ENCODE peak calls at places on chromosomes 13 and 19, in nine cellular contexts. A, S, T, R, H, V, I, M and W are unnamed samples.

GRCh38 chr19:35816262-35816661 is 3.6 kb upstream of the PRODH2 start:
- DNase-seq in A (no peak), S (no peak), T (no peak), R (no peak), H (no peak), V (no peak), I (no peak), M (no peak), W (no peak)

GRCh38 chr13:99977334-99977911 is 4.2 kb upstream of the ZIC2 start:
- DNase-seq in A (no peak), S (no peak), T (no peak), R (no peak), H (no peak), V (no peak), I (no peak), M (no peak), W (no peak)

GRCh38 chr13:112444001-112444311 is 67.8 kb downstream of the SPACA7 start:
- DNase-seq in A (no peak), S (peak), T (no peak), R (peak), H (no peak), V (no peak), I (no peak), M (peak), W (no peak)

GRCh38 chr13:112103971-112104872 is 37.3 kb downstream of the SOX1 start:
- DNase-seq in A (no peak), S (no peak), T (no peak), R (no peak), H (no peak), V (no peak), I (no peak), M (no peak), W (no peak)

GRCh38 chr13:25752957-25753540 is 298.8 kb downstream of the SHISA2 start:
- DNase-seq in A (no peak), S (peak), T (peak), R (peak), H (peak), V (no peak), I (no peak), M (peak), W (no peak)

GRCh38 chr13:59064042-59064441 is 1099.7 kb downstream of the DIAPH3 start:
- DNase-seq in A (no peak), S (no peak), T (no peak), R (no peak), H (no peak), V (no peak), I (no peak), M (no peak), W (no peak)

GRCh38 chr19:439167-439900 is 21.5 kb downstream of the SHC2 start:
- DNase-seq in A (no peak), S (no peak), T (no peak), R (no peak), H (no peak), V (no peak), I (no peak), M (no peak), W (no peak)

GRCh38 chr13:110403315-110403714 is 96.2 kb downstream of the COL4A2 start:
- DNase-seq in A (no peak), S (no peak), T (peak), R (no peak), H (no peak), V (no peak), I (no peak), M (no peak), W (no peak)

GRCh38 chr13:78875792-78876580 is 217.0 kb upstream of the OBI1 start:
- DNase-seq in A (no peak), S (no peak), T (no peak), R (no peak), H (no peak), V (no peak), I (no peak), M (peak), W (peak)

GRCh38 chr13:19305434-19305833 is 123.8 kb upstream of the TUBA3C start:
- DNase-seq in A (no peak), S (no peak), T (no peak), R (no peak), H (no peak), V (no peak), I (no peak), M (no peak), W (no peak)

GRCh38 chr19:17687857-17688784 is at the start of gene UNC13A:
- DNase-seq in A (peak), S (no peak), T (no peak), R (peak), H (no peak), V (no peak), I (no peak), M (no peak), W (peak)

GRCh38 chr19:33703438-33703750 is 81.6 kb downstream of the CHST8 start:
- DNase-seq in A (peak), S (no peak), T (no peak), R (no peak), H (no peak), V (no peak), I (no peak), M (no peak), W (no peak)

GRCh38 chr19:40974633-40975037 is 16.4 kb upstream of the CYP2B6 start:
- DNase-seq in A (peak), S (peak), T (peak), R (peak), H (peak), V (peak), I (peak), M (peak), W (peak)

GRCh38 chr19:42270346-42271044 is 1.4 kb downstream of the CIC start:
- DNase-seq in A (peak), S (peak), T (no peak), R (no peak), H (peak), V (peak), I (peak), M (peak), W (peak)

GRCh38 chr19:46880440-46880839 is 19.6 kb downstream of the ARHGAP35 start:
- DNase-seq in A (no peak), S (no peak), T (no peak), R (no peak), H (no peak), V (no peak), I (no peak), M (no peak), W (no peak)
- H3K27ac ChIP-seq in A (no peak), S (no peak), T (no peak), R (no peak), H (no peak), V (no peak), I (no peak), M (no peak), W (no peak)

GRCh38 chr19:55442372-55443044 is 592 bp downstream of the SHISA7 start:
- DNase-seq in A (no peak), S (no peak), T (no peak), R (no peak), H (no peak), V (no peak), I (no peak), M (no peak), W (no peak)
- H3K27ac ChIP-seq in A (no peak), S (no peak), T (no peak), R (no peak), H (no peak), V (no peak), I (no peak), M (no peak), W (no peak)

GRCh38 chr19:44740351-44740824 is 8.1 kb upstream of the BCL3 start:
- DNase-seq in A (no peak), S (no peak), T (no peak), R (no peak), H (no peak), V (no peak), I (no peak), M (no peak), W (no peak)
- H3K27ac ChIP-seq in A (no peak), S (no peak), T (no peak), R (no peak), H (peak), V (no peak), I (peak), M (peak), W (no peak)

DNA sequence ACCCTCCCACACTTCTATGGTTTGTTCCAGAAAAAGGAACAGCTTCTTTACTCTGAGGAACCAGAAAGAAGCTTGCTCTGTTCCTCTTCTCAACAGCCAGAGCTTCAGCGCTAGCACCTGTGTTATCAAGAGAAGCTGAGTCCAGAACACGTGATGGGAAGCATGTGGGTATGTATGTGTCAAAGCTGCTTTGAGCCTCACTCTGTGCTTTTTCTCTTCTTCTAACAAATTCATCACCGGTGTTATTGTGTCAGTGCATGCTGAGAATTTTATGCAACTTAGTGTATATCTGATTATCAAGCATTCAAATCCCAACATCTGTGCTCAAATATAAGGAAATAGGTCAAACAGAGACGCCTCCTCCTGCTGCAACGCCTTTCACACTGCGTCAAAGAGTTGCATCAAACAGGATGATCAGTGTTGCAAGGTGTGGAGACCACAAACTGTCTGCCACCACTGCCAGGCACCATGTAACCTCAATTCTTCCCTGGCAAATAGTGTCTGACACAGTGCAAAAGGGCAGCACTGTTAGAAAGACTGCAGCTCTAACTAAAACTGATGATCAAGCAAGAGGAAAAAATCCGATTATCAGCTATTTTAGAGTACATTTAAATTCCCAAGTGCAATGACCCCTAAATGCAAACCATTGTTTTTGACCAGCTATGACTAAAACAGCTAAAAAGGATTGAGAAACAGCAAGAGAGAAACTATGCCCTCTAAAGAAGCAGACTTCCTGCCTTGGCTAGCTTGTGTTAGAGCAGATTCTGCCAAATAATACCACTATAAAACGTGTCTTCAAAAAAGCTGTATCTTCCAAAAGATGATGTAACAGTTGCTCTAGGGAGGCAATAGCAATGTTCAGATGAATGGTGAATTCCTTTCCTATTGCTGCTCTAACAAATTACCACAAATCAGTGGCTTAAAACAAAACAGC is 84.1 kb downstream of the LRRC63 start:
- DNase-seq in A (peak), S (no peak), T (peak), R (peak), H (no peak), V (peak), I (peak), M (peak), W (peak)
- H3K27ac ChIP-seq in A (peak), S (no peak), T (peak), R (no peak), H (peak), V (peak), I (peak), M (peak), W (peak)

GRCh38 chr19:4043410-4043809 is 23.3 kb downstream of the ZBTB7A start:
- DNase-seq in A (no peak), S (no peak), T (no peak), R (no peak), H (no peak), V (no peak), I (no peak), M (no peak), W (no peak)
- H3K27ac ChIP-seq in A (no peak), S (no peak), T (no peak), R (no peak), H (peak), V (no peak), I (no peak), M (no peak), W (no peak)

DNA sequence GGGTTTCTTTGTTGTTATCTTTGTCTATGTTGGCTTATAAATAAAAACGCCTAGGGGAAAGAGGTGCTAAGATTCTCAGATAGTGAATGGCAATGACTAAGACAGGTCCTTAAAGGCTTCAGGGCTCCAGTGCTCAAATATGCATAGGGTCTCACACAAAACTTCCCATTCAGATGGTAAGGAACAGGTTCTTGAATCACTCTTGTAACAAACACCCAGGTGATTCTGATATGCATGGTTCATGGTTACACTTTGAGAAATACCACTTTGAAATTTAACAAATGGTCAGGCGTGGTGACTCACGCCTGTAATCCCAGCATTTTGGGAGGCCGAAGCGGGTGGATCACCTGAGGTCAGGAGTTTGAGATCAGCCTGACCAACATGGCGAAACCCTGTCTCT is 17.1 kb downstream of the NUDT15 start:
- DNase-seq in A (no peak), S (no peak), T (no peak), R (no peak), H (no peak), V (no peak), I (no peak), M (no peak), W (no peak)
- H3K27ac ChIP-seq in A (no peak), S (no peak), T (no peak), R (no peak), H (no peak), V (no peak), I (no peak), M (no peak), W (no peak)